ENCODE peak calls at places on chromosomes 7 and 10, in eight cellular contexts. One of them, this sample, is unnamed.

GRCh38 chr7:123621707-123622106 is 20.1 kb downstream of the ASB15 start:
- DNase-seq in heart left ventricle: no peak
- DNase-seq in CD8-positive, alpha-beta memory T cell: no peak
- DNase-seq in right cardiac atrium: no peak
- DNase-seq in breast epithelium: no peak
- DNase-seq in BJ: no peak
- DNase-seq in uterus: no peak
- DNase-seq in GM23248: no peak
- DNase-seq in this sample: no peak

GRCh38 chr10:44574596-44575480 is 189.9 kb upstream of the CXCL12 start:
- DNase-seq in heart left ventricle: no peak
- DNase-seq in CD8-positive, alpha-beta memory T cell: no peak
- DNase-seq in right cardiac atrium: no peak
- DNase-seq in breast epithelium: no peak
- DNase-seq in BJ: no peak
- DNase-seq in uterus: no peak
- DNase-seq in GM23248: no peak
- DNase-seq in this sample: no peak

GRCh38 chr7:51188987-51189386 is 127.6 kb downstream of the COBL start:
- DNase-seq in heart left ventricle: no peak
- DNase-seq in CD8-positive, alpha-beta memory T cell: no peak
- DNase-seq in right cardiac atrium: no peak
- DNase-seq in breast epithelium: no peak
- DNase-seq in BJ: no peak
- DNase-seq in uterus: no peak
- DNase-seq in GM23248: no peak
- DNase-seq in this sample: no peak

GRCh38 chr10:71293446-71294090 is 25.5 kb upstream of the SLC29A3 start:
- DNase-seq in heart left ventricle: peak; percentile 48
- DNase-seq in CD8-positive, alpha-beta memory T cell: no peak
- DNase-seq in right cardiac atrium: no peak
- DNase-seq in breast epithelium: no peak
- DNase-seq in BJ: no peak
- DNase-seq in uterus: no peak
- DNase-seq in GM23248: no peak
- DNase-seq in this sample: no peak

GRCh38 chr10:114045071-114045737 is 1.5 kb downstream of the ADRB1 start:
- DNase-seq in heart left ventricle: peak; percentile 79
- DNase-seq in CD8-positive, alpha-beta memory T cell: peak; percentile 4
- DNase-seq in right cardiac atrium: peak; percentile 52
- DNase-seq in breast epithelium: no peak
- DNase-seq in BJ: no peak
- DNase-seq in uterus: no peak
- DNase-seq in GM23248: peak; percentile 52
- DNase-seq in this sample: peak; percentile 53

GRCh38 chr7:40922316-40922670 is 780.6 kb downstream of the INHBA start:
- DNase-seq in heart left ventricle: no peak
- DNase-seq in CD8-positive, alpha-beta memory T cell: no peak
- DNase-seq in right cardiac atrium: no peak
- DNase-seq in breast epithelium: peak; percentile 40
- DNase-seq in BJ: peak; percentile 74
- DNase-seq in uterus: no peak
- DNase-seq in GM23248: peak; percentile 97
- DNase-seq in this sample: no peak

GRCh38 chr7:142303650-142304049 is 45.8 kb upstream of the PRSS58 start:
- DNase-seq in heart left ventricle: no peak
- DNase-seq in CD8-positive, alpha-beta memory T cell: peak; percentile 30
- DNase-seq in right cardiac atrium: no peak
- DNase-seq in breast epithelium: no peak
- DNase-seq in BJ: no peak
- DNase-seq in uterus: no peak
- DNase-seq in GM23248: peak; percentile 28
- DNase-seq in this sample: no peak

GRCh38 chr7:2095533-2095932 is 137.2 kb downstream of the MAD1L1 start:
- DNase-seq in heart left ventricle: no peak
- DNase-seq in CD8-positive, alpha-beta memory T cell: no peak
- DNase-seq in right cardiac atrium: no peak
- DNase-seq in breast epithelium: no peak
- DNase-seq in BJ: no peak
- DNase-seq in uterus: no peak
- DNase-seq in GM23248: no peak
- DNase-seq in this sample: no peak

GRCh38 chr7:93551063-93551895 is 23.2 kb downstream of the CALCR start:
- DNase-seq in heart left ventricle: no peak
- DNase-seq in CD8-positive, alpha-beta memory T cell: no peak
- DNase-seq in right cardiac atrium: no peak
- DNase-seq in breast epithelium: no peak
- DNase-seq in BJ: no peak
- DNase-seq in uterus: no peak
- DNase-seq in GM23248: peak; percentile 78
- DNase-seq in this sample: no peak

GRCh38 chr10:81018898-81019890 is 481.5 kb downstream of the SH2D4B start:
- DNase-seq in heart left ventricle: no peak
- DNase-seq in CD8-positive, alpha-beta memory T cell: no peak
- DNase-seq in right cardiac atrium: no peak
- DNase-seq in breast epithelium: peak; percentile 28
- DNase-seq in BJ: no peak
- DNase-seq in uterus: no peak
- DNase-seq in GM23248: peak; percentile 55
- DNase-seq in this sample: no peak

GRCh38 chr10:119750391-119751230 is 24.8 kb downstream of the INPP5F start:
- DNase-seq in heart left ventricle: no peak
- DNase-seq in CD8-positive, alpha-beta memory T cell: peak; percentile 35
- DNase-seq in right cardiac atrium: peak; percentile 57
- DNase-seq in breast epithelium: peak; percentile 66
- DNase-seq in BJ: no peak
- DNase-seq in uterus: peak; percentile 81
- DNase-seq in GM23248: peak; percentile 86
- DNase-seq in this sample: no peak

GRCh38 chr7:159144756-159145543 is at the start of gene VIPR2:
- DNase-seq in heart left ventricle: peak; percentile 77
- DNase-seq in CD8-positive, alpha-beta memory T cell: no peak
- DNase-seq in right cardiac atrium: peak; percentile 41
- DNase-seq in breast epithelium: peak; percentile 52
- DNase-seq in BJ: no peak
- DNase-seq in uterus: peak; percentile 56
- DNase-seq in GM23248: no peak
- DNase-seq in this sample: no peak

GRCh38 chr10:72263613-72264241 is 10.0 kb upstream of the DDIT4 start:
- DNase-seq in heart left ventricle: no peak
- DNase-seq in CD8-positive, alpha-beta memory T cell: peak; percentile 61
- DNase-seq in right cardiac atrium: no peak
- DNase-seq in breast epithelium: peak; percentile 88
- DNase-seq in BJ: no peak
- DNase-seq in uterus: no peak
- DNase-seq in GM23248: no peak
- DNase-seq in this sample: peak; percentile 87

GRCh38 chr10:3500408-3500856 is 284.6 kb downstream of the KLF6 start:
- DNase-seq in heart left ventricle: peak; percentile 68
- DNase-seq in CD8-positive, alpha-beta memory T cell: no peak
- DNase-seq in right cardiac atrium: peak; percentile 88
- DNase-seq in breast epithelium: peak; percentile 87
- DNase-seq in BJ: no peak
- DNase-seq in uterus: peak; percentile 42
- DNase-seq in GM23248: peak; percentile 93
- DNase-seq in this sample: peak; percentile 55

GRCh38 chr10:123993534-123994416 is 99.6 kb downstream of the CHST15 start:
- DNase-seq in heart left ventricle: peak; percentile 45
- DNase-seq in CD8-positive, alpha-beta memory T cell: no peak
- DNase-seq in right cardiac atrium: no peak
- DNase-seq in breast epithelium: no peak
- DNase-seq in BJ: no peak
- DNase-seq in uterus: no peak
- DNase-seq in GM23248: no peak
- DNase-seq in this sample: peak; percentile 36

GRCh38 chr10:71158251-71158650 is 54.1 kb upstream of the UNC5B start:
- DNase-seq in heart left ventricle: no peak
- DNase-seq in CD8-positive, alpha-beta memory T cell: no peak
- DNase-seq in right cardiac atrium: no peak
- DNase-seq in breast epithelium: no peak
- DNase-seq in BJ: no peak
- DNase-seq in uterus: no peak
- DNase-seq in GM23248: no peak
- DNase-seq in this sample: no peak

GRCh38 chr7:38383281-38383680 is 109.8 kb upstream of the TARP start:
- DNase-seq in heart left ventricle: no peak
- DNase-seq in CD8-positive, alpha-beta memory T cell: no peak
- DNase-seq in right cardiac atrium: no peak
- DNase-seq in breast epithelium: no peak
- DNase-seq in BJ: no peak
- DNase-seq in uterus: no peak
- DNase-seq in GM23248: peak; percentile 8
- DNase-seq in this sample: no peak

GRCh38 chr10:77564781-77565589 is 72.6 kb downstream of the KCNMA1 start:
- DNase-seq in heart left ventricle: no peak
- DNase-seq in CD8-positive, alpha-beta memory T cell: no peak
- DNase-seq in right cardiac atrium: no peak
- DNase-seq in breast epithelium: no peak
- DNase-seq in BJ: peak; percentile 29
- DNase-seq in uterus: no peak
- DNase-seq in GM23248: peak; percentile 77
- DNase-seq in this sample: no peak

GRCh38 chr10:119293368-119293767 is 86.0 kb downstream of the GRK5 start:
- DNase-seq in heart left ventricle: peak; percentile 29
- DNase-seq in CD8-positive, alpha-beta memory T cell: no peak
- DNase-seq in right cardiac atrium: no peak
- DNase-seq in breast epithelium: no peak
- DNase-seq in BJ: no peak
- DNase-seq in uterus: no peak
- DNase-seq in GM23248: no peak
- DNase-seq in this sample: no peak

GRCh38 chr7:90111-91063 is 102.0 kb upstream of the FAM20C start:
- DNase-seq in heart left ventricle: no peak
- DNase-seq in CD8-positive, alpha-beta memory T cell: no peak
- DNase-seq in right cardiac atrium: no peak
- DNase-seq in breast epithelium: no peak
- DNase-seq in BJ: peak; percentile 70
- DNase-seq in uterus: no peak
- DNase-seq in GM23248: peak; percentile 75
- DNase-seq in this sample: no peak
- H3K4me3 ChIP-seq in heart left ventricle: no peak overlapping the region
- H3K4me3 ChIP-seq in CD8-positive, alpha-beta memory T cell: no peak overlapping the region
- H3K4me3 ChIP-seq in right cardiac atrium: no peak overlapping the region
- H3K4me3 ChIP-seq in breast epithelium: no peak overlapping the region
- H3K4me3 ChIP-seq in BJ: no peak overlapping the region
- H3K4me3 ChIP-seq in uterus: no peak overlapping the region
- H3K4me3 ChIP-seq in GM23248: no peak overlapping the region
- H3K4me3 ChIP-seq in this sample: no peak overlapping the region

GRCh38 chr10:91552706-91553105 is 80.2 kb downstream of the PPP1R3C start:
- DNase-seq in heart left ventricle: no peak
- DNase-seq in CD8-positive, alpha-beta memory T cell: no peak
- DNase-seq in right cardiac atrium: peak; percentile 47
- DNase-seq in breast epithelium: no peak
- DNase-seq in BJ: no peak
- DNase-seq in uterus: no peak
- DNase-seq in GM23248: peak; percentile 37
- DNase-seq in this sample: peak; percentile 72
- H3K4me3 ChIP-seq in heart left ventricle: peak overlapping the region; percentile 33
- H3K4me3 ChIP-seq in CD8-positive, alpha-beta memory T cell: no peak overlapping the region
- H3K4me3 ChIP-seq in right cardiac atrium: no peak overlapping the region
- H3K4me3 ChIP-seq in breast epithelium: no peak overlapping the region
- H3K4me3 ChIP-seq in BJ: no peak overlapping the region
- H3K4me3 ChIP-seq in uterus: no peak overlapping the region
- H3K4me3 ChIP-seq in GM23248: no peak overlapping the region
- H3K4me3 ChIP-seq in this sample: no peak overlapping the region

GRCh38 chr7:20217193-20217948 is at the start of gene MACC1:
- DNase-seq in heart left ventricle: peak; percentile 42
- DNase-seq in CD8-positive, alpha-beta memory T cell: peak; percentile 28
- DNase-seq in right cardiac atrium: no peak
- DNase-seq in breast epithelium: peak; percentile 82
- DNase-seq in BJ: no peak
- DNase-seq in uterus: no peak
- DNase-seq in GM23248: no peak
- DNase-seq in this sample: peak; percentile 81
- H3K4me3 ChIP-seq in heart left ventricle: no peak within 1 kb of the TSS
- H3K4me3 ChIP-seq in CD8-positive, alpha-beta memory T cell: no peak within 1 kb of the TSS
- H3K4me3 ChIP-seq in right cardiac atrium: no peak within 1 kb of the TSS
- H3K4me3 ChIP-seq in breast epithelium: no peak within 1 kb of the TSS
- H3K4me3 ChIP-seq in BJ: no peak within 1 kb of the TSS
- H3K4me3 ChIP-seq in uterus: no peak within 1 kb of the TSS
- H3K4me3 ChIP-seq in GM23248: no peak within 1 kb of the TSS
- H3K4me3 ChIP-seq in this sample: peak within 1 kb of the TSS; percentile 46

GRCh38 chr7:97021443-97022261 is 3.0 kb downstream of the DLX5 start:
- DNase-seq in heart left ventricle: no peak
- DNase-seq in CD8-positive, alpha-beta memory T cell: no peak
- DNase-seq in right cardiac atrium: no peak
- DNase-seq in breast epithelium: no peak
- DNase-seq in BJ: no peak
- DNase-seq in uterus: no peak
- DNase-seq in GM23248: no peak
- DNase-seq in this sample: no peak

GRCh38 chr7:97024209-97025129 is at the start of gene DLX5:
- DNase-seq in heart left ventricle: peak; percentile 65
- DNase-seq in CD8-positive, alpha-beta memory T cell: no peak
- DNase-seq in right cardiac atrium: no peak
- DNase-seq in breast epithelium: no peak
- DNase-seq in BJ: no peak
- DNase-seq in uterus: no peak
- DNase-seq in GM23248: peak; percentile 49
- DNase-seq in this sample: no peak

GRCh38 chr7:97025130-97025499 is 484 bp upstream of the DLX5 start:
- DNase-seq in heart left ventricle: no peak
- DNase-seq in CD8-positive, alpha-beta memory T cell: no peak
- DNase-seq in right cardiac atrium: no peak
- DNase-seq in breast epithelium: no peak
- DNase-seq in BJ: no peak
- DNase-seq in uterus: no peak
- DNase-seq in GM23248: no peak
- DNase-seq in this sample: no peak

GRCh38 chr7:97020601-97021442 is 3.8 kb downstream of the DLX5 start:
- DNase-seq in heart left ventricle: no peak
- DNase-seq in CD8-positive, alpha-beta memory T cell: no peak
- DNase-seq in right cardiac atrium: no peak
- DNase-seq in breast epithelium: no peak
- DNase-seq in BJ: no peak
- DNase-seq in uterus: no peak
- DNase-seq in GM23248: no peak
- DNase-seq in this sample: no peak

DNA sequence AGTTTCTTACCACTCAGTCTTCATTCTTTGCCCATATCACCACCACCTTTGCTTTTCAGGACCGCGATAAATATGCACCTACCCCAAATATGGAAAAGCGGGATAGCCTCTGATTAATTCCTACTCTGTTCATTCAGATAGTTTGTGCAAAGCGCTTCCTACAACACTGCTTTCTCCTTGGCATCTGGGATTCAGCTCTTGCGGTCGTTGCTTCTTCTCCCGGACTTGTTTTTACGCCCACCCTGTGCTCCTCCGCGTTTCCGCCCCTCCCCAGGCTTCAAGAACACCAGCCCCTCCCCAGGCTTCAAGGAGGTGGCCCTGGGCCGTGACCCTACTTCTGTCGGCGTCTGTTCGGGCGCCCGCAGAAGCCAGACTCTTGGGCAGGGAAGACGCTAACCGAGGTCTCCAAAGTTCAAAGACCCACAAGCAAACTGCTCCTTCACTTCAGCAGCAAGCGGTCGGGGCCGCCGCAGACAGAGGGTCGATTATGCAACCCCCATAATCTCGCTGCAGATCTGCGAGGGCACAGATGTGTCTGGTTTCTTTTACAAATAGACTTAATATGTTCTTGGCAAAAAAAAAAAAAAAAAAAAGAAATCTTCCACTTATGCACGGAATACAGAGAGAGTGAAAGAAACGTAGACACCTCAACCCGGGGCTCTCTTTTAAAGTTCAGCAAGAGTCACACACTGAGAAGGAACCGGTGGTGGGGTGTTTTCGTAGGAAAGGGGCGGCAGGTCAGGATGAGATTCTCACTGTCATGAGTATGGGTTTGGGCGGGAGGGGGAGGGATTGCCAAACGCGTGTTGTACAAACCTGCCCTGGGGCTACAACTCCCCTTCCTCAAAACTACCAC is 2.0 kb downstream of the DLX5 start:
- DNase-seq in heart left ventricle: no peak
- DNase-seq in CD8-positive, alpha-beta memory T cell: no peak
- DNase-seq in right cardiac atrium: no peak
- DNase-seq in breast epithelium: no peak
- DNase-seq in BJ: no peak
- DNase-seq in uterus: no peak
- DNase-seq in GM23248: no peak
- DNase-seq in this sample: no peak
- H3K4me3 ChIP-seq in heart left ventricle: no peak overlapping the region
- H3K4me3 ChIP-seq in CD8-positive, alpha-beta memory T cell: no peak overlapping the region
- H3K4me3 ChIP-seq in right cardiac atrium: no peak overlapping the region
- H3K4me3 ChIP-seq in breast epithelium: no peak overlapping the region
- H3K4me3 ChIP-seq in BJ: no peak overlapping the region
- H3K4me3 ChIP-seq in uterus: no peak overlapping the region
- H3K4me3 ChIP-seq in GM23248: no peak overlapping the region
- H3K4me3 ChIP-seq in this sample: no peak overlapping the region

This sample was measured in pancreas.